ENCODE peak calls at places on chromosomes 4 and X, in ten cellular contexts. Q, J, H, N, S, Y, F, R, B and P are unnamed samples.

GRCh38 chr4:78747328-78747946 is 28.7 kb upstream of the BMP2K start:
- DNase-seq in Q (peak; percentile 64), J (no peak), H (no peak), N (no peak), S (no peak), Y (no peak), F (no peak), R (no peak), B (no peak), P (no peak)

GRCh38 chrX:153708415-153708814 is 15.8 kb downstream of the BCAP31 start:
- DNase-seq in Q (peak; percentile 33), J (peak; percentile 70), H (peak; percentile 75), N (peak; percentile 72), S (no peak), Y (peak; percentile 89), F (no peak), R (no peak), B (no peak), P (peak; percentile 72)

GRCh38 chrX:29662101-29662500 is 553.3 kb upstream of the MAGEB2 start:
- DNase-seq in Q (no peak), J (no peak), H (peak; percentile 29), N (peak; percentile 41), S (no peak), Y (no peak), F (no peak), R (no peak), B (no peak), P (no peak)

GRCh38 chr4:179626687-179627086 is 2184.4 kb upstream of the AGA start:
- DNase-seq in Q (no peak), J (peak; percentile 43), H (no peak), N (no peak), S (no peak), Y (no peak), F (no peak), R (no peak), B (no peak), P (no peak)

GRCh38 chr4:109708990-109709389 is 5.7 kb upstream of the CASP6 start:
- DNase-seq in Q (no peak), J (no peak), H (no peak), N (no peak), S (no peak), Y (no peak), F (no peak), R (no peak), B (no peak), P (no peak)

GRCh38 chrX:153598541-153599191 is at the start of gene CCNQ:
- DNase-seq in Q (no peak), J (peak; percentile 51), H (no peak), N (no peak), S (no peak), Y (peak; percentile 67), F (no peak), R (peak; percentile 70), B (no peak), P (no peak)

GRCh38 chr4:43525646-43526045 is 633.1 kb downstream of the GRXCR1 start:
- DNase-seq in Q (no peak), J (no peak), H (no peak), N (no peak), S (no peak), Y (no peak), F (no peak), R (no peak), B (no peak), P (no peak)

GRCh38 chrX:119981286-119982070 is 37.9 kb upstream of the NKAP start:
- DNase-seq in Q (no peak), J (peak; percentile 47), H (no peak), N (no peak), S (no peak), Y (no peak), F (no peak), R (no peak), B (no peak), P (no peak)

GRCh38 chrX:2782778-2783177 is 30.9 kb downstream of the XG start:
- DNase-seq in Q (no peak), J (no peak), H (no peak), N (no peak), S (no peak), Y (no peak), F (no peak), R (no peak), B (no peak), P (no peak)

GRCh38 chrX:132267392-132267791 is 48.1 kb upstream of the RAP2C start:
- DNase-seq in Q (no peak), J (no peak), H (no peak), N (no peak), S (no peak), Y (no peak), F (no peak), R (no peak), B (no peak), P (no peak)

GRCh38 chrX:134821901-134822300 is 163.6 kb upstream of the PLAC1 start:
- DNase-seq in Q (no peak), J (no peak), H (no peak), N (no peak), S (no peak), Y (no peak), F (no peak), R (no peak), B (no peak), P (no peak)

GRCh38 chr4:98232202-98232601 is 29.0 kb upstream of the RAP1GDS1 start:
- DNase-seq in Q (no peak), J (no peak), H (no peak), N (peak; percentile 9), S (no peak), Y (no peak), F (no peak), R (no peak), B (no peak), P (no peak)

GRCh38 chrX:153465691-153466380 is 4.5 kb downstream of the HAUS7 start:
- DNase-seq in Q (no peak), J (no peak), H (no peak), N (no peak), S (no peak), Y (no peak), F (no peak), R (no peak), B (no peak), P (no peak)

DNA sequence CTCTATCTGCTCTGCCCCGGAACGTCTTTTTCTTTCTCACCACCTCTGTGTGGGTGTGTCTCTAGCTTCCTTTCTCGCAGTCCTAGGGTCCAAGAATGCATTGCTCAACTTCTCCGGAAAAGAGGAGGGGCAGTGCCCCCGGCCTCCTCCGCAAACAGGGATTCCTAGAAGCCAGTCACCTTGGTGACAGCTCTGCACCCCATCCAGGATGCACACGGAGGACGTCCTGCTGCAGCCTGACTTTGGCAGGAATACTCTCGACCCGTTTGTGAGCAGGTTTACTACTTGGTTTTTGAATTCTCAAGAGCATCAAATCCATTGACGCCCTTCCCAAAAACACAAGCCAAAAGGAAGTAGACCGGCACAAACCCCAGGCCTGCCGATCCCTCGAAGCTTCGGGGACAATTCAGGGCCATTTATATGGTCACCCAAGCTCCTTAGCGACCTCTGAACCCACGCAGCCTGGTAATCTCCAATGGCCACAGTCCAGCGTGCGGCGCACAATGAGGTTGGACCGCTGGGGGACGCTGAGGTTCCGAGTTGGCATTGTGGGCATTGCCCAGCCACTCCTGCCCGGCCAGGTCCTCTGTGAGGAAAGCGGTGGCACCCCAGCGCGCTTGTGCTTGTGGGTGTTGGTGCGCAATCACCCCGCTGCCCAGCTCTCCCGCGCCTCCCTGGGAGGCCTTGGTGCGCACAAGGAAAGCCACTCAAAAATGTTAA is 9.8 kb downstream of the NKX3-2 start:
- DNase-seq in Q (no peak), J (no peak), H (no peak), N (no peak), S (no peak), Y (no peak), F (no peak), R (no peak), B (no peak), P (no peak)
- H3K27me3 ChIP-seq in Q (peaks cover 95% of the 10 kb centered on the region), J (peaks cover 100% of the 10 kb centered on the region), H (peaks cover 94% of the 10 kb centered on the region), N (peaks cover 98% of the 10 kb centered on the region), S (peaks cover 3% of the 10 kb centered on the region), Y (peaks cover 97% of the 10 kb centered on the region), F (peaks cover 100% of the 10 kb centered on the region), R (peaks cover 10% of the 10 kb centered on the region), B (peaks cover 95% of the 10 kb centered on the region), P (peaks cover 33% of the 10 kb centered on the region)

DNA sequence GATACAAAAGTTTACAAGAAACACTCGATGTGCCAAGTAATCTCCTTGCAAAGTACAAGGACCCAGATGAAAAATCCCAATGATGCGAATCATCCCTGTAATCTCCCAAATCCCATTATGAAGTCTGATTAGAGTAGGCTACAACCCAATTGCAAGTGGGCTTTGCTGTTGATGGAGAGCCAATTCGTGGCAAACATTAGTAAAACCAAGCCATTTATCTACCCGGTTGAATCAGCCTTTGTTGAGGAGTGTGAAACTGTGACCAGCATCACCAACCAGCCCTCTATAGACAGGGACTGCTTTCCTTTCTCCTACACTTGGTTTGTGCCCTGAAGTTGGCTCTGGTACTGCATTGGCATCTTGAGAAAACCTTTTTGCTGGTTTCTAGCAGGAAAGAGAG is 1.2 kb upstream of the PRPS2 start:
- DNase-seq in Q (no peak), J (no peak), H (no peak), N (no peak), S (no peak), Y (no peak), F (no peak), R (no peak), B (no peak), P (no peak)
- H3K27me3 ChIP-seq in Q (peaks cover 3% of the 10 kb centered on the region), J (peaks cover 4% of the 10 kb centered on the region), H (no peaks in the 10 kb centered on the region), N (no peaks in the 10 kb centered on the region), S (no peaks in the 10 kb centered on the region), Y (peaks cover 24% of the 10 kb centered on the region), F (no peaks in the 10 kb centered on the region), R (no peaks in the 10 kb centered on the region), B (no peaks in the 10 kb centered on the region), P (no peaks in the 10 kb centered on the region)

GRCh38 chrX:154791951-154792350 is 13.3 kb downstream of the MPP1 start:
- DNase-seq in Q (no peak), J (no peak), H (no peak), N (no peak), S (no peak), Y (no peak), F (no peak), R (no peak), B (no peak), P (no peak)
- H3K27me3 ChIP-seq in Q (no peaks in the 10 kb centered on the region), J (no peaks in the 10 kb centered on the region), H (no peaks in the 10 kb centered on the region), N (no peaks in the 10 kb centered on the region), S (no peaks in the 10 kb centered on the region), Y (no peaks in the 10 kb centered on the region), F (no peaks in the 10 kb centered on the region), R (no peaks in the 10 kb centered on the region), B (no peaks in the 10 kb centered on the region), P (no peaks in the 10 kb centered on the region)

DNA sequence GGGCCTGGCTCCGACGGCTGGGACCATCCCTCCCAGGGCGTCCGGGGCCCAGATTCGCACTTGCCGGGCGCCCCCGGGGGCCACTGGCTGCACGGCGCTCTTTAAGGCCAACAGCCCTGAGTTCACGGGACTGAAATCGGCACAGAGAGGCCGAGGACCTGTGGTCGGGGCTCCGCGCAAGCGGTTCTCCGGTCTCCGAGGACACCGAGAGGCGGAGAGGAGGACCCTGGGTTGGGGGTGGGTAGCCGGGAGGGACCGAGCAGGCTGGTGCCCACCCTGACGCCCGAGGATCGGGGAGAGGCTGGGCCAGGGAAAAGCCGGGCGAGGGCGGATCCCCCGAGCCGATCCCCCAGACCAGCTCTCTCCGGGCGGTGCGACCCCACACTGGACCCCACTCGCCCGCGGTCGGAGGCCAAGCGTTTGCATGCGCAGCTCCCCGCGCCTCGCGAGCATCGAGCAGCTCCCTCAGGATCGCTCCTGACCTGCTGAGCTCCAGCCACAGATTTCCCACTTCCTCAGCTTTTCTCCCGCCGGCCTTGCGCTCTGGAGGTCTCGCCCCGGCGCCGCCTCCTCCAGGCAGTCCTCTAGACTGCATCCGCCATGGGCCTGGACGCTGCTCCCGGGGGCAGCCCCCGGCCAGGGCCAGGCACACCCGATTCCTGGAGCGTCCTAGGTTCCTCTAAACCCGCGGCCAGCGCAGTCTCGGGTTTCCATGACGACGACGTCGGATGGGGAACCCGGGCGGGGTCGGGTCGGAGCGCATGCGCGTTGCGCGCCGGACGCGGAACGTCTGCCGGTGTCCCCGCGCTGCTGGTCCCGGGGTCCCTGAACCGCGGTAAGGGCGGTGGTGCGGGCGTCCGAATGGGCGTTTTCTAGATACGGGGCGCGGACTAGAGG is 17.6 kb upstream of the NAT8L start:
- DNase-seq in Q (peak; percentile 15), J (peak; percentile 83), H (peak; percentile 10), N (peak; percentile 11), S (peak; percentile 25), Y (peak; percentile 89), F (peak; percentile 79), R (peak; percentile 88), B (peak; percentile 75), P (peak; percentile 81)
- H3K27me3 ChIP-seq in Q (peaks cover 26% of the 10 kb centered on the region), J (peaks cover 22% of the 10 kb centered on the region), H (peaks cover 18% of the 10 kb centered on the region), N (peaks cover 48% of the 10 kb centered on the region), S (no peaks in the 10 kb centered on the region), Y (peaks cover 50% of the 10 kb centered on the region), F (peaks cover 69% of the 10 kb centered on the region), R (no peaks in the 10 kb centered on the region), B (peaks cover 14% of the 10 kb centered on the region), P (peaks cover 19% of the 10 kb centered on the region)